ENCODE peak calls at places on chromosome 3, in seven cellular contexts. X is HL-60, K is lower leg skin, U is astrocyte of the spinal cord, R is fibroblast of lung, B is GM06990, D is right lobe of liver. Z is an unnamed sample.

GRCh38 chr3:112814256-112814655 is 32.4 kb downstream of the CD200R1L start:
- DNase-seq in X (no peak), B (no peak), D (no peak), K (no peak), U (peak), R (peak), Z (no peak)

GRCh38 chr3:167712445-167712844 is 22.2 kb downstream of the PDCD10 start:
- DNase-seq in K (no peak), X (no peak), R (no peak), U (no peak), D (no peak), B (no peak), Z (no peak)

GRCh38 chr3:177195242-177195940 is 1.9 kb downstream of the TBL1XR1 start:
- DNase-seq in X (no peak), D (no peak), K (no peak), B (no peak), U (peak), R (peak), Z (no peak)

GRCh38 chr3:72177075-72178050 is 392.4 kb upstream of the PROK2 start:
- DNase-seq in B (peak), U (peak), R (peak), X (peak), D (peak), K (no peak), Z (peak)

GRCh38 chr3:189122526-189123205 is 49.1 kb upstream of the TPRG1 start:
- DNase-seq in X (no peak), U (no peak), B (no peak), D (no peak), R (no peak), K (no peak), Z (no peak)

GRCh38 chr3:48711727-48712126 is 5.3 kb downstream of the IP6K2 start:
- DNase-seq in B (no peak), U (peak), R (no peak), K (no peak), D (no peak), X (no peak), Z (no peak)

GRCh38 chr3:184733181-184733580 is 21.3 kb upstream of the MAGEF1 start:
- DNase-seq in X (no peak), B (no peak), U (no peak), R (no peak), D (no peak), K (peak), Z (no peak)

GRCh38 chr3:152910966-152911365 is 76.0 kb downstream of the P2RY1 start:
- DNase-seq in X (no peak), U (no peak), D (no peak), R (no peak), B (no peak), K (no peak), Z (no peak)

GRCh38 chr3:170440346-170440745 is 21.7 kb downstream of the CLDN11 start:
- DNase-seq in B (no peak), X (no peak), K (no peak), U (no peak), D (no peak), R (peak), Z (no peak)

GRCh38 chr3:188583476-188584161 is 429.7 kb downstream of the LPP start:
- DNase-seq in K (no peak), D (peak), X (no peak), B (no peak), R (peak), U (no peak), Z (no peak)

GRCh38 chr3:64502284-64502683 is 185.5 kb downstream of the ADAMTS9 start:
- DNase-seq in K (no peak), U (peak), X (no peak), R (peak), D (no peak), B (no peak), Z (no peak)

GRCh38 chr3:123605789-123606234 is 21.0 kb upstream of the HACD2 start:
- DNase-seq in B (no peak), U (no peak), D (no peak), R (peak), X (no peak), K (no peak), Z (peak)

GRCh38 chr3:150599611-150600297 is 3.4 kb upstream of the SELENOT start:
- DNase-seq in U (peak), R (peak), B (no peak), K (no peak), D (no peak), X (no peak), Z (no peak)

GRCh38 chr3:165211749-165212148 is 15.6 kb upstream of the SLITRK3 start:
- DNase-seq in D (peak), K (no peak), R (no peak), B (no peak), X (no peak), U (no peak), Z (no peak)

GRCh38 chr3:149247025-149247710 is 25.5 kb upstream of the CP start:
- DNase-seq in R (peak), K (no peak), B (no peak), D (no peak), X (no peak), U (peak), Z (no peak)

GRCh38 chr3:105967117-105967516 is 98.3 kb upstream of the CBLB start:
- DNase-seq in X (no peak), D (no peak), U (no peak), R (peak), K (no peak), B (no peak), Z (no peak)

GRCh38 chr3:28836199-28836598 is 444.7 kb upstream of the RBMS3 start:
- DNase-seq in B (no peak), U (no peak), D (no peak), R (peak), K (no peak), X (no peak), Z (no peak)

GRCh38 chr3:76369170-76369569 is 583.8 kb upstream of the ZNF717 start:
- DNase-seq in B (no peak), D (no peak), U (peak), X (no peak), K (no peak), R (peak), Z (no peak)

GRCh38 chr3:191435981-191436380 is 25.0 kb upstream of the PYDC2 start:
- DNase-seq in K (no peak), R (no peak), X (no peak), U (no peak), B (no peak), D (no peak), Z (no peak)

GRCh38 chr3:187765342-187765741 is 20.1 kb upstream of the BCL6 start:
- DNase-seq in K (no peak), D (no peak), X (no peak), U (peak), R (peak), B (no peak), Z (no peak)

GRCh38 chr3:170421147-170421641 is 2.5 kb downstream of the CLDN11 start:
- DNase-seq in B (no peak), X (no peak), R (peak), D (no peak), K (peak), U (peak), Z (no peak)

GRCh38 chr3:113200351-113200750 is 11.0 kb upstream of the BOC start:
- DNase-seq in X (no peak), D (no peak), B (no peak), R (no peak), U (no peak), K (no peak), Z (no peak)

GRCh38 chr3:27721717-27722564 is at the start of gene EOMES:
- DNase-seq in U (peak), D (peak), R (peak), X (peak), B (peak), K (no peak), Z (no peak)

GRCh38 chr3:122094125-122094524 is 39.0 kb downstream of the CD86 start:
- DNase-seq in R (no peak), K (no peak), U (no peak), B (peak), D (no peak), X (no peak), Z (no peak)

GRCh38 chr3:180789774-180790173 is 110.5 kb upstream of the CCDC39 start:
- DNase-seq in B (no peak), U (no peak), K (no peak), D (no peak), X (no peak), R (no peak), Z (no peak)

DNA sequence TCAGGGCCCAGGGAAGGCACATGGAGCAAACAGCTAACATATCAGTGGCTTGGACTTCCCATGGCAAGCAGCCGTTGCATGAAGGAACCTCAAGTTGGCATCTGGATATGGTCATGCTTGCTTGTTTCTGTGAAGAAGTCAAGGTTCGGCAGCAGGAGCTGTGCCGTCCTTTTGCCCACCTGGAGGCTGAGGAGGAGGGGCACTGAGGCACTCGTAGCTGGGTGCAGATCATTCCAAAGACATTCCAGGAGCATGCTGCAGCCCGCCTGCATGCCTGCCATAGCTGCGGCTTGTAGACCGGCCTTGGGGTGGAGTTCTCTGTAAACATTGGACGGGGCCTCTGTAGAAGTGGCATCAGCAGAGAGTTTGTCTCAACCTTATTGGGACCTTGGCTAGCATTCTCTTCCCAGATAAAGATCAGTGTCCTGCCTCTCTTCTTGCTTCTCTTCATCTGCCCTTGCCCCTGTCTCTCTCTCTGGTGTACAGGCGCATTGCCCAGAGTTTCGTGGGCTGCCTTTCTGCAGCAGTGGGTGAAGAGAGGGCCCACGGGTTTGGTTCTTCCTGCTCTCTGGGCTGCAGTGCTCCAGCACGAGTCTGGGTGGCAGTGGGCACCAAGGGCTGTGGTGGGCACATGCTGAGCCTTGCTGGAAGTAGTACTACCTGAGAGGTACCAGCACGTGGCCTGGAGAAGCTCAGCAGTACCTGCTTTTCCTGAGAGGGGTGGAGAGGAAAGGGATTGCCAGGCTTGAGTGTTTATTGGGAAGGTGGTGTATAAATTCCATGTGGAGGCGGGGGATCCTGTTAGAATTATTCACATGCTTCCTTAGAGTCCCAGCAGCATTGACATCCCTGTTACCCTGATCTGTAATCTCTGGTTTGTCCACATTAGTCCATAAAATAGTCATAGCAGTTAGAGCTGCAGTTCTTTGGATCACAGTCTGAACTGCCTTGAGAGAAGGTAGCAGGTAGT is 49.4 kb downstream of the CHCHD6 start:
- DNase-seq in R (peak), U (peak), X (no peak), D (no peak), K (peak), B (no peak), Z (no peak)
- TF ChIP-seq CTCF in R (no peak), U (no peak), X (no peak), D (no peak), K (no peak), B (no peak), Z (no peak)

GRCh38 chr3:37943126-37943525 is 47.5 kb upstream of the VILL start:
- DNase-seq in U (no peak), K (peak), D (no peak), B (no peak), R (no peak), X (no peak), Z (no peak)
- H3K4me3 ChIP-seq in U (no peak), K (no peak), D (no peak), B (no peak), R (no peak), X (no peak), Z (no peak)

GRCh38 chr3:98793971-98794370 is 30.8 kb downstream of the ST3GAL6 start:
- DNase-seq in U (no peak), D (no peak), X (no peak), R (peak), B (no peak), K (no peak), Z (no peak)

GRCh38 chr3:98797905-98798304 is 34.8 kb downstream of the ST3GAL6 start:
- DNase-seq in B (no peak), X (no peak), D (no peak), R (no peak), U (no peak), K (no peak), Z (no peak)

GRCh38 chr3:98799479-98799878 is 36.3 kb downstream of the ST3GAL6 start:
- DNase-seq in U (no peak), D (no peak), K (no peak), R (no peak), X (no peak), B (no peak), Z (no peak)

GRCh38 chr3:98798820-98799219 is 35.7 kb downstream of the ST3GAL6 start:
- DNase-seq in X (no peak), R (no peak), B (no peak), K (no peak), U (no peak), D (no peak), Z (no peak)

GRCh38 chr3:98796334-98796733 is 33.2 kb downstream of the ST3GAL6 start:
- DNase-seq in R (no peak), D (no peak), K (no peak), B (no peak), U (no peak), X (no peak), Z (no peak)
- TF ChIP-seq CTCF in R (no peak), D (peak), K (no peak), B (no peak), U (no peak), X (no peak), Z (peak)

DNA sequence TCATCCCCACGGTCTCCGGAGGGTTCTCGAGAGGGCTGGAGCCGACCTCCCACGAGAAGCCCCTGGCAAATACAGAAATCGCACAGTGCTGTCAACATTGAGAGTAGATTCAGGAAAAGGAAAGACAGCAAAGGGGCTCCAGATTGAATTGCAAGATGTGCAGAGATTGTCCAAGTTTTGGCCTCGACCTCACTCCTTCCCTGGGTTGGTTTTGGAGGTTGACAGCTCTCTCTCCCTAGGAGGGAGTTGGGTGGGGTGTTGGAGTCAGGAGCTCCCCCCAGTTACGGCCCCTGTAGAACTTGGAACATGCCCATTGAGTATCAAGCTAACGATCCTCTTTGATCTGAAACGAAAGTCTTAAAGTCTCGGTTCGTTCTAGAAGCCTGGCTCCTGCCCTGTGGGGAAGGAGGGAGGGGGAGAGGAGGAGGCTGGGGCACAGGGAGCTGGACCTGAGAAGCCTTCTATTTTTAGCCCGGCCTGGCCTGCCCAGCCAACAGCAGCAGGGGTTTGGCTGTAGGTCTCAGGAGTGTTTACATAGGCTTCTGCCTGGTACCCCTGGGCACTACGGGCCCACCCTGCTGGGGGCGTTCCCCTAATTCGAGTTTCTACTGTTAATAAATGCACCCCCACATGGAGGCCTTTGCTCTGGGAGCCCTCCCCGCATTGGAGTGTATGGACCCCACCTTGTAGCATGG is 672 bp upstream of the KY start:
- DNase-seq in K (no peak), D (no peak), X (no peak), R (peak), U (peak), B (no peak), Z (no peak)
- H3K4me3 ChIP-seq in K (peak), D (peak), X (no peak), R (peak), U (peak), B (no peak), Z (no peak)

DNA sequence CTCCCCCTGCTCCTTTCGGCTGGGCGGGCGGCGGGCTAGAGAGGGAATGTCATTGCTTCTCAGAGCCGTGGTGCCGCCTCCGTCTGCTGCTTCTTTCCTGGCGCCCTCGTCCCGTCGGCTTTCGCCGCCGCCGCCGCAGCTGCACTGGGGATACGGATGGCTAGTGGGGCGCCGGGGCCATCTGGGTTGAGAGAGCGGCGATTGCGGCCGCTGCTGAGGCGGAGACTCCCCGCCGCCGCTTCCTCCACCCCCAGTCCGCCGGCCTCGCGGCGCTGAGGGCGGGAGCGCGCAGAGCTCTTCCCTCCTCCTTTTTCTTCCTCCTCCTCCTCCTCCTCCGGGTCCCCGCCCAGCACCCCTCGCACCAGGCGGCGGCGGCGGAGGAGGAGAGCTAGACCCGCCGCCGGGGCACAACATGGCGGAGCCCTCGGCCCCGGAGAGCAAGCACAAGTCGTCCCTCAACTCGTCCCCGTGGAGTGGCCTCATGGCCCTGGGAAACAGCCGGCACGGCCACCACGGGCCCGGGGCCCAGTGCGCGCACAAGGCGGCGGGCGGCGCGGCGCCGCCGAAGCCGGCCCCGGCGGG is at the start of gene STT3B:
- DNase-seq in B (peak), R (peak), U (no peak), K (no peak), X (no peak), D (peak), Z (peak)
- TF ChIP-seq CTCF in B (no peak), R (no peak), U (no peak), K (no peak), X (no peak), D (no peak), Z (no peak)

DNA sequence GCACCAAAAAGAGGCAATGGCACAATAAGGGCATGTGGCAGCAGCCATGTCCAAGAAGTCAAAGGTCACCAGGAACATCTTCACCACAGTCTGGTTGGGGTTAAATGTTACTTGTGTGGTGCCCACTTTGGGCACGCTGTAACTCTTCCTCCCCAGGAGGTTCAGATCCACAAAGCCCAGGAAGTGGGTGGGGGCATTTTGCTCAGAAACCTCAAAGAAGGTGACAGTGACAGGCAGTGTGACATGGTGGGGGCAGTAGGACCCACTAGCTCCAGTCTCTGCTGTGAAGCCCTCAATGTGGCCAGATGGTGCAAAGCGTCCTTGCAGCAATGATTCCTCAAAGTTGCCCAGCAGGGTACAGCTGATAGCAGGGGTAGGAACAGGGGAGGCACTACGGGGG is 5.8 kb downstream of the ZNF80 start:
- DNase-seq in U (no peak), K (no peak), X (no peak), B (no peak), D (no peak), R (no peak), Z (no peak)
- H3K4me3 ChIP-seq in U (no peak), K (no peak), X (no peak), B (no peak), D (no peak), R (no peak), Z (no peak)

GRCh38 chr3:155420869-155421486 is 127.5 kb upstream of the STRIT1 start:
- DNase-seq in B (no peak), R (no peak), K (no peak), X (no peak), U (no peak), D (no peak), Z (no peak)
- TF ChIP-seq CTCF in B (no peak), R (no peak), K (no peak), X (no peak), U (no peak), D (no peak), Z (no peak)

DNA sequence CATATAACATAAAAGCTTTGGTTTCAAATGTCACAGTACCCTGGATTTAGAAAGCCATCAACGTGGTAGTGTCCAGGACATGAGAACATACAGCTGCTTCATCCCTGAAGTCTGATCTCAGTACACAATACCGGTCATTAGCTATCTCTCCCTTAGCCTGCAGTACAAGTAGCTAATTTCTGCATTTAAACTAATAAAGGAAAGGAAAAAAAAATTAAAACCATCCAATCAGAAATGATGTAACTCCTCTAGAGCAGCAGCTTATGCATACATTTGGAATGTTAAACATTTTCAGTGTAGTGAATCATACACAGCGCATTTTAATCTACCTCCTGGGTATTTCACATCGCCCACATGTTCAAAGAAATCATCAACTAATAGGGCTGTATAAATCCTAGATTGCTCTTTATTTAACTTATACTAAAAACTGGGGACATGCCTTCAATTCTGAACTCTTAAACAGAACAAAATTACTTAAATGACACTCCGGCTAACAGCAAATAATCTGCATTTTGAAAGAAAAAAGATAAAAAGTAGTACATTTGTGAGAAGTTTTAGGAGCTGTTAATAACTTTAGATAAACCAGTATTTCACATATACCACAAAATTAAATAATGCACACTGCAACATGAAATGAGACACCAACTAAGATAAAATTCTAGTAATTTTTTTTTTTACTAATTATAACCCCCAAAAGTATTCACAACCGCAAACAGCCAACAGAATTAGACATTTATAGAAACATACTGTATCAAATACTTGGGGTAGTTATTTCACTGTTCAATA is 3.7 kb downstream of the IGF2BP2 start:
- DNase-seq in B (no peak), R (peak), K (no peak), D (no peak), U (peak), X (no peak), Z (no peak)
- H3K4me3 ChIP-seq in B (no peak), R (peak), K (no peak), D (no peak), U (peak), X (no peak), Z (no peak)

Z was measured in GM12864.